ENCODE peak calls at places on chromosomes 5 and 9, in eight cellular contexts. U, P, A, D, Z, O, V and R are unnamed samples.

GRCh38 chr9:73579823-73580222 is 428.2 kb downstream of the ANXA1 start:
- DNase-seq in U (no peak), D (no peak), V (no peak), A (no peak), Z (no peak), P (no peak), O (no peak), R (no peak)

GRCh38 chr5:141326088-141326854 is 4.0 kb upstream of the PCDHGA1 start:
- DNase-seq in V (peak; percentile 80), A (peak; percentile 89), D (peak; percentile 82), O (peak; percentile 91), P (no peak), Z (no peak), U (peak; percentile 11), R (peak; percentile 45)

GRCh38 chr9:34675048-34675714 is 12.7 kb upstream of the CCL27 start:
- DNase-seq in D (no peak), O (peak; percentile 98), V (no peak), U (peak; percentile 82), A (peak; percentile 79), Z (no peak), P (peak; percentile 88), R (peak; percentile 26)

GRCh38 chr5:147464211-147464610 is 45.7 kb downstream of the DPYSL3 start:
- DNase-seq in V (no peak), A (no peak), P (no peak), D (no peak), U (peak; percentile 71), Z (no peak), O (peak; percentile 82), R (no peak)

GRCh38 chr9:105238302-105238701 is 6.1 kb upstream of the SLC44A1 start:
- DNase-seq in P (peak; percentile 82), D (no peak), O (no peak), Z (no peak), U (peak; percentile 26), A (no peak), V (no peak), R (no peak)

GRCh38 chr5:108953940-108954339 is 206.2 kb downstream of the FER start:
- DNase-seq in V (no peak), A (no peak), D (no peak), O (no peak), U (peak; percentile 23), Z (no peak), P (no peak), R (no peak)

GRCh38 chr9:92730897-92731296 is 33.7 kb downstream of the BICD2 start:
- DNase-seq in Z (no peak), V (no peak), U (no peak), D (no peak), P (peak; percentile 42), A (no peak), O (peak; percentile 34), R (no peak)

GRCh38 chr5:124161286-124161685 is 585.2 kb downstream of the ZNF608 start:
- DNase-seq in Z (no peak), V (no peak), A (no peak), P (no peak), D (no peak), O (no peak), U (no peak), R (no peak)

GRCh38 chr5:158943569-158943968 is 156.1 kb downstream of the EBF1 start:
- DNase-seq in O (no peak), P (no peak), D (no peak), Z (no peak), V (no peak), U (no peak), A (no peak), R (no peak)

DNA sequence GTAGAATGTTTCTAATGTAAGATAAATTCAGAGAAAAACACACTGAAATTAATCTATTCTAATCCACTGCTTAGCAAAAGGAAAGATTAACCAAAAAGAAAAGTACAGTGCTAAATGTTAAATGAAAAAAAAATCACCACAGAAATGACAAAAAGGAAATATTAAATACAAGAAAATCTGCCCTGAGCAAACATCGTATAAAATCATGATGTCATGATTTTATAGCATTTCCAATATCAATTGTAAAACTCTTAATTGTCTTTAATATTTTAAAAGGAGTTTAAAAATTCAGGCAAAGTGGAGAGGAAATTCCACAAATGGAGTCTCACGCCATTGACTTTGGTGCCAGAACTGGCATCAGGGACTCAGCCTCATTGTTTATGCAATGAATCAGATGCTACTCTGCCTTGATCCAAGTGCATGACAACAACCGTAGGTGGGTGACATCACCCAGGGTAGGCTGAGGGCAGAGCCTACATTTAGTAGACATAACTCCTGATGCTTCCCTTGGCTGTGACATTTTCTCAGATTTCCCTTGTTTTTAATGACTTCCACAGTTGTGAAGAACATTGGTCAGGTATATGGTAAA is 696.8 kb downstream of the SEMA5A start:
- DNase-seq in U (no peak), A (peak; percentile 89), O (no peak), D (no peak), V (no peak), P (no peak), Z (no peak), R (no peak)
- H3K9me3 ChIP-seq in U (no peaks in the 10 kb centered on the region), A (no peaks in the 10 kb centered on the region), O (no peaks in the 10 kb centered on the region), D (no peaks in the 10 kb centered on the region), V (no peaks in the 10 kb centered on the region), P (no peaks in the 10 kb centered on the region), Z (no peaks in the 10 kb centered on the region), R (no peaks in the 10 kb centered on the region)

GRCh38 chr9:96766199-96766598 is 11.7 kb downstream of the ZNF510 start:
- DNase-seq in P (no peak), U (no peak), D (no peak), O (no peak), V (no peak), Z (no peak), A (no peak), R (no peak)

GRCh38 chr9:96758845-96759673 is 18.8 kb downstream of the ZNF510 start:
- DNase-seq in V (no peak), O (no peak), A (no peak), U (no peak), D (no peak), P (no peak), Z (no peak), R (no peak)

GRCh38 chr9:96762562-96762961 is 15.3 kb downstream of the ZNF510 start:
- DNase-seq in Z (no peak), O (no peak), P (no peak), A (no peak), V (no peak), U (no peak), D (no peak), R (no peak)
- H3K9me3 ChIP-seq in Z (peaks cover 100% of the 10 kb centered on the region), O (peaks cover 100% of the 10 kb centered on the region), P (no peaks in the 10 kb centered on the region), A (peaks cover 56% of the 10 kb centered on the region), V (peaks cover 58% of the 10 kb centered on the region), U (peaks cover 100% of the 10 kb centered on the region), D (peaks cover 100% of the 10 kb centered on the region), R (peaks cover 78% of the 10 kb centered on the region)

GRCh38 chr9:75810063-75810462 is 80.4 kb upstream of the PCSK5 start:
- DNase-seq in P (no peak), A (no peak), Z (no peak), U (no peak), O (no peak), D (no peak), V (no peak), R (no peak)

GRCh38 chr9:75814667-75815066 is 75.8 kb upstream of the PCSK5 start:
- DNase-seq in P (no peak), D (no peak), V (no peak), A (peak; percentile 76), U (no peak), O (no peak), Z (no peak), R (no peak)

GRCh38 chr9:75812139-75812538 is 78.3 kb upstream of the PCSK5 start:
- DNase-seq in Z (no peak), V (no peak), D (no peak), P (no peak), A (peak; percentile 31), U (no peak), O (no peak), R (no peak)

GRCh38 chr9:75811692-75812091 is 78.8 kb upstream of the PCSK5 start:
- DNase-seq in V (no peak), O (no peak), P (no peak), U (no peak), A (no peak), D (no peak), Z (no peak), R (no peak)
- H3K9me3 ChIP-seq in V (no peaks in the 10 kb centered on the region), O (peaks cover 40% of the 10 kb centered on the region), P (peaks cover 3% of the 10 kb centered on the region), U (no peaks in the 10 kb centered on the region), A (no peaks in the 10 kb centered on the region), D (peaks cover 40% of the 10 kb centered on the region), Z (peaks cover 40% of the 10 kb centered on the region), R (no peaks in the 10 kb centered on the region)

GRCh38 chr9:137972355-137972987 is 94.9 kb downstream of the CACNA1B start:
- DNase-seq in D (peak; percentile 34), P (peak; percentile 20), Z (no peak), A (peak; percentile 62), U (peak; percentile 2), V (no peak), O (peak; percentile 25), R (no peak)
- H3K9me3 ChIP-seq in D (no peaks in the 10 kb centered on the region), P (no peaks in the 10 kb centered on the region), Z (no peaks in the 10 kb centered on the region), A (no peaks in the 10 kb centered on the region), U (no peaks in the 10 kb centered on the region), V (no peaks in the 10 kb centered on the region), O (peaks cover 4% of the 10 kb centered on the region), R (no peaks in the 10 kb centered on the region)